ENCODE peak calls at places on chromosomes 2 and 18, in six cellular contexts. Y is colonic mucosa; N is PC-9; L is stimulated activated CD4-positive, alpha-beta T cell treated with anti-CD3 and anti-CD28 coated beads, Interleukin-15, amount 100 ng/mL, for 24 hours; A is NCI-H345; S is C1 segment of cervical spinal cord. K is an unnamed sample.

GRCh38 chr18:11121426-11121825 is 27.9 kb downstream of the PIEZO2 start:
- DNase-seq in N (no peak), Y (no peak), S (no peak), A (no peak), L (no peak), K (no peak)

GRCh38 chr18:23237524-23238151 is 102.4 kb downstream of the CABLES1 start:
- DNase-seq in A (no peak), S (no peak), Y (peak; percentile 41), N (no peak), L (peak; percentile 74), K (peak; percentile 70)

GRCh38 chr2:128465246-128466170 is 146.8 kb upstream of the HS6ST1 start:
- DNase-seq in L (no peak), N (no peak), Y (peak; percentile 14), A (no peak), S (no peak), K (no peak)

GRCh38 chr2:212882626-212883025 is 268.8 kb downstream of the IKZF2 start:
- DNase-seq in S (no peak), N (no peak), Y (no peak), L (no peak), A (no peak), K (no peak)

GRCh38 chr2:21489050-21489449 is 365.3 kb downstream of the TDRD15 start:
- DNase-seq in L (no peak), S (no peak), A (no peak), Y (no peak), N (no peak), K (no peak)

GRCh38 chr2:64985457-64985856 is 3.7 kb upstream of the SLC1A4 start:
- DNase-seq in S (no peak), A (no peak), N (no peak), Y (no peak), L (no peak), K (no peak)

GRCh38 chr2:180980943-180981898 is 816 bp downstream of the UBE2E3 start:
- DNase-seq in Y (peak; percentile 38), L (peak; percentile 30), A (peak; percentile 37), N (peak; percentile 33), S (peak; percentile 33), K (peak; percentile 41)

GRCh38 chr2:66446178-66446860 is 11.4 kb downstream of the MEIS1 start:
- DNase-seq in S (no peak), L (no peak), A (no peak), N (no peak), Y (no peak), K (no peak)

GRCh38 chr18:8988262-8988871 is 114.1 kb upstream of the NDUFV2 start:
- DNase-seq in S (no peak), A (peak; percentile 60), Y (peak; percentile 44), L (peak; percentile 64), N (peak; percentile 49), K (peak; percentile 67)

GRCh38 chr2:150282821-150283309 is 204.6 kb downstream of the RND3 start:
- DNase-seq in L (no peak), A (no peak), N (no peak), S (no peak), Y (no peak), K (no peak)

GRCh38 chr2:113078350-113078839 is 10.6 kb downstream of the IL1F10 start:
- DNase-seq in A (no peak), L (no peak), S (no peak), Y (peak; percentile 26), N (peak; percentile 76), K (no peak)

GRCh38 chr2:78973630-78974029 is 51.9 kb upstream of the REG3G start:
- DNase-seq in S (no peak), Y (no peak), L (no peak), A (no peak), N (no peak), K (no peak)

GRCh38 chr2:106882658-106883057 is 3.3 kb downstream of the ST6GAL2 start:
- DNase-seq in A (no peak), S (no peak), N (no peak), L (no peak), Y (no peak), K (no peak)

GRCh38 chr18:42644729-42645131 is 470.8 kb downstream of the RIT2 start:
- DNase-seq in N (no peak), A (no peak), S (no peak), L (no peak), Y (no peak), K (no peak)

GRCh38 chr2:199910338-199911051 is 598 bp upstream of the C2orf69 start:
- DNase-seq in N (no peak), S (no peak), L (no peak), A (no peak), Y (no peak), K (no peak)

GRCh38 chr2:237870126-237870525 is 10.7 kb downstream of the RAMP1 start:
- DNase-seq in L (no peak), N (no peak), Y (no peak), A (no peak), S (no peak), K (no peak)

GRCh38 chr2:200305797-200306718 is at the start of gene SPATS2L:
- DNase-seq in L (peak; percentile 80), A (peak; percentile 76), N (peak; percentile 76), S (peak; percentile 22), Y (peak; percentile 82), K (peak; percentile 73)

GRCh38 chr2:144131042-144131441 is 388.9 kb downstream of the ZEB2 start:
- DNase-seq in L (no peak), Y (no peak), N (no peak), S (no peak), A (no peak), K (no peak)

GRCh38 chr2:61434314-61434713 is 36.6 kb downstream of the USP34 start:
- DNase-seq in S (no peak), Y (no peak), N (no peak), A (no peak), L (no peak), K (no peak)

GRCh38 chr2:129248183-129248582 is 731.3 kb upstream of the RAB6C start:
- DNase-seq in S (no peak), A (no peak), Y (no peak), L (no peak), N (no peak), K (no peak)

GRCh38 chr2:25606892-25607291 is 66.5 kb downstream of the DTNB start:
- DNase-seq in S (no peak), A (peak; percentile 38), Y (no peak), L (peak; percentile 6), N (no peak), K (no peak)

GRCh38 chr2:186917866-186918265 is 68.9 kb upstream of the ZSWIM2 start:
- DNase-seq in A (no peak), N (no peak), S (no peak), L (no peak), Y (no peak), K (no peak)

GRCh38 chr2:68391869-68392268 is 26.8 kb downstream of the PLEK start:
- DNase-seq in A (no peak), L (no peak), Y (no peak), N (no peak), S (no peak), K (no peak)

GRCh38 chr2:174492963-174493431 is 6.2 kb upstream of the GPR155 start:
- DNase-seq in S (no peak), A (no peak), N (no peak), Y (no peak), L (peak; percentile 72), K (peak; percentile 83)

GRCh38 chr2:3296182-3296972 is 81.2 kb downstream of the EIPR1 start:
- DNase-seq in A (no peak), N (no peak), L (no peak), Y (no peak), S (no peak), K (no peak)

GRCh38 chr18:51988277-51988676 is 351.7 kb upstream of the DCC start:
- DNase-seq in S (no peak), A (no peak), N (no peak), Y (no peak), L (no peak), K (no peak)

GRCh38 chr2:234991793-234992192 is 40.0 kb downstream of the SH3BP4 start:
- DNase-seq in A (no peak), Y (no peak), S (no peak), L (no peak), N (no peak), K (no peak)

GRCh38 chr2:120797421-120798289 is 62.0 kb downstream of the GLI2 start:
- DNase-seq in L (no peak), Y (no peak), A (no peak), N (no peak), S (no peak), K (no peak)

GRCh38 chr2:174072069-174072468 is 106.9 kb upstream of the SP3 start:
- DNase-seq in Y (no peak), L (no peak), N (no peak), A (peak; percentile 18), S (no peak), K (no peak)

GRCh38 chr2:168210898-168211570 is 36.4 kb downstream of the STK39 start:
- DNase-seq in L (no peak), A (no peak), S (no peak), N (peak; percentile 23), Y (no peak), K (no peak)

GRCh38 chr2:241902357-241902991 is 32.9 kb downstream of the RTP5 start:
- DNase-seq in Y (no peak), S (no peak), L (no peak), N (no peak), A (no peak), K (no peak)

GRCh38 chr18:9069482-9070059 is 32.9 kb upstream of the NDUFV2 start:
- DNase-seq in Y (peak; percentile 22), S (no peak), N (no peak), L (no peak), A (no peak), K (no peak)

GRCh38 chr2:172256886-172257285 is 154.2 kb upstream of the DLX2 start:
- DNase-seq in S (no peak), A (no peak), L (no peak), N (no peak), Y (no peak), K (no peak)

GRCh38 chr2:33000986-33001385 is 54.2 kb downstream of the LTBP1 start:
- DNase-seq in L (no peak), S (no peak), N (peak; percentile 18), Y (no peak), A (no peak), K (no peak)

GRCh38 chr2:120558892-120559291 is 176.8 kb upstream of the GLI2 start:
- DNase-seq in A (no peak), S (no peak), Y (no peak), N (no peak), L (no peak), K (no peak)

GRCh38 chr2:61714210-61714609 is 139.7 kb downstream of the FAM161A start:
- DNase-seq in L (no peak), Y (no peak), S (no peak), A (no peak), N (no peak), K (no peak)

GRCh38 chr2:86330015-86330414 is 7.4 kb downstream of the REEP1 start:
- DNase-seq in S (no peak), N (no peak), Y (no peak), A (no peak), L (no peak), K (no peak)

GRCh38 chr2:169683054-169683424 is 11.2 kb downstream of the CFAP210 start:
- DNase-seq in S (no peak), N (no peak), L (peak; percentile 12), Y (no peak), A (no peak), K (no peak)

K was measured in activated naive CD4-positive, alpha-beta T cell treated with anti-CD3 and anti-CD28 coated beads, Interleukin-2, amount 10 ng/mL, durations not matched to agents 7 days and 5 days.